ENCODE peak calls at places on chromosomes 6 and 20, in six cellular contexts. O, X, E, B, K and R are unnamed samples.

GRCh38 chr20:37729909-37730308 is 36.1 kb downstream of the CTNNBL1 start:
- DNase-seq in O (no peak), X (no peak), E (no peak), B (no peak), K (no peak), R (peak; percentile 10)

GRCh38 chr6:107864235-107864970 is 40.3 kb upstream of the SCML4 start:
- DNase-seq in O (no peak), X (no peak), E (no peak), B (no peak), K (no peak), R (no peak)

GRCh38 chr6:90393232-90393884 is 96.7 kb upstream of the BACH2 start:
- DNase-seq in O (peak; percentile 59), X (peak; percentile 60), E (peak; percentile 17), B (peak; percentile 6), K (peak; percentile 12), R (peak; percentile 56)

GRCh38 chr20:24337074-24337473 is 132.4 kb upstream of the SYNDIG1 start:
- DNase-seq in O (peak; percentile 100), X (peak; percentile 34), E (peak; percentile 27), B (no peak), K (no peak), R (peak; percentile 82)

GRCh38 chr6:388202-388903 is 3.2 kb upstream of the IRF4 start:
- DNase-seq in O (no peak), X (no peak), E (no peak), B (no peak), K (no peak), R (no peak)

GRCh38 chr6:81562169-81562568 is 190.3 kb downstream of the TENT5A start:
- DNase-seq in O (peak; percentile 3), X (peak; percentile 69), E (peak; percentile 10), B (no peak), K (peak; percentile 7), R (peak; percentile 88)

GRCh38 chr6:56868687-56869086 is 86.2 kb upstream of the BEND6 start:
- DNase-seq in O (peak; percentile 79), X (peak; percentile 33), E (no peak), B (no peak), K (no peak), R (peak; percentile 86)

GRCh38 chr6:27650620-27651370 is 177.9 kb upstream of the ZNF184 start:
- DNase-seq in O (peak; percentile 73), X (peak; percentile 86), E (no peak), B (no peak), K (no peak), R (peak; percentile 82)

GRCh38 chr6:16420715-16421461 is 182.5 kb downstream of the GMPR start:
- DNase-seq in O (peak; percentile 75), X (peak; percentile 50), E (no peak), B (no peak), K (no peak), R (peak; percentile 73)

GRCh38 chr6:105641507-105641906 is 238.6 kb upstream of the PREP start:
- DNase-seq in O (no peak), X (no peak), E (no peak), B (no peak), K (no peak), R (no peak)

GRCh38 chr20:19740503-19740902 is 17.6 kb upstream of the RIN2 start:
- DNase-seq in O (no peak), X (no peak), E (no peak), B (no peak), K (no peak), R (no peak)

GRCh38 chr6:28258877-28259777 is at the start of gene NKAPL:
- DNase-seq in O (no peak), X (peak; percentile 66), E (no peak), B (peak; percentile 54), K (no peak), R (peak; percentile 49)

GRCh38 chr6:106520711-106521367 is 108.5 kb downstream of the RTN4IP1 start:
- DNase-seq in O (peak; percentile 80), X (no peak), E (no peak), B (no peak), K (no peak), R (no peak)

GRCh38 chr6:20722442-20722841 is 188.2 kb downstream of the CDKAL1 start:
- DNase-seq in O (no peak), X (no peak), E (no peak), B (no peak), K (no peak), R (no peak)

GRCh38 chr6:131213501-131213990 is 78.3 kb downstream of the AKAP7 start:
- DNase-seq in O (no peak), X (peak; percentile 1), E (no peak), B (no peak), K (no peak), R (no peak)

GRCh38 chr6:4561078-4561435 is 215.1 kb upstream of the CDYL start:
- DNase-seq in O (no peak), X (no peak), E (no peak), B (no peak), K (no peak), R (no peak)

GRCh38 chr20:56731041-56731440 is 101.9 kb downstream of the TFAP2C start:
- DNase-seq in O (no peak), X (no peak), E (no peak), B (no peak), K (no peak), R (no peak)

GRCh38 chr6:45478235-45478634 is 100.5 kb upstream of the SUPT3H start:
- DNase-seq in O (peak; percentile 59), X (no peak), E (no peak), B (no peak), K (no peak), R (peak; percentile 66)

GRCh38 chr20:41524980-41525613 is 93.1 kb downstream of the CHD6 start:
- DNase-seq in O (peak; percentile 17), X (peak; percentile 27), E (no peak), B (peak; percentile 28), K (peak; percentile 82), R (peak; percentile 61)

GRCh38 chr6:105892577-105893262 is 193.4 kb upstream of the PRDM1 start:
- DNase-seq in O (peak; percentile 40), X (no peak), E (no peak), B (no peak), K (no peak), R (no peak)

GRCh38 chr6:6058054-6058444 is 51.3 kb upstream of the NRN1 start:
- DNase-seq in O (no peak), X (no peak), E (no peak), B (no peak), K (no peak), R (no peak)

GRCh38 chr6:168992696-168993185 is 260.9 kb downstream of the THBS2 start:
- DNase-seq in O (no peak), X (no peak), E (no peak), B (no peak), K (no peak), R (no peak)

GRCh38 chr6:82996156-82996555 is 69.5 kb downstream of the UBE3D start:
- DNase-seq in O (no peak), X (no peak), E (no peak), B (no peak), K (no peak), R (no peak)

GRCh38 chr6:115908906-115909559 is 151.7 kb downstream of the FRK start:
- DNase-seq in O (peak; percentile 65), X (no peak), E (no peak), B (no peak), K (no peak), R (no peak)

GRCh38 chr6:89977808-89978748 is 83.8 kb downstream of the GJA10 start:
- DNase-seq in O (peak; percentile 49), X (peak; percentile 28), E (no peak), B (no peak), K (no peak), R (no peak)